ENCODE peak calls at places on chromosomes 4 and X, in four cellular contexts. C is IMR-90, G is K562, D is GM12878. O is an unnamed sample.

GRCh38 chrX:44765556-44765955 is 78.3 kb upstream of the DUSP21 start:
- DNase-seq in C (no peak), D (no peak), G (no peak), O (no peak)

GRCh38 chrX:53241558-53241957 is 16.6 kb upstream of the KDM5C start:
- DNase-seq in D (no peak), G (no peak), C (no peak), O (no peak)

GRCh38 chr4:109078724-109079123 is 223.7 kb downstream of the COL25A1 start:
- DNase-seq in G (no peak), D (no peak), C (peak), O (no peak)

GRCh38 chr4:123856689-123857545 is 460.3 kb downstream of the SPRY1 start:
- DNase-seq in D (no peak), G (no peak), C (peak), O (peak)

GRCh38 chr4:76679691-76680090 is 218.3 kb downstream of the SOWAHB start:
- DNase-seq in C (no peak), G (no peak), D (no peak), O (no peak)

GRCh38 chr4:22514001-22514400 is 1.9 kb downstream of the ADGRA3 start:
- DNase-seq in G (no peak), D (no peak), C (peak), O (no peak)

GRCh38 chr4:78781086-78781630 is 5.0 kb downstream of the BMP2K start:
- DNase-seq in G (no peak), D (no peak), C (no peak), O (no peak)

GRCh38 chr4:167509551-167509950 is 275.3 kb upstream of the SPOCK3 start:
- DNase-seq in D (no peak), G (no peak), C (no peak), O (no peak)

GRCh38 chrX:150767475-150768131 is 74.4 kb downstream of the MTMR1 start:
- DNase-seq in D (no peak), G (peak), C (peak), O (no peak)

GRCh38 chr4:74097631-74098550 is 1.1 kb downstream of the CXCL2 start:
- DNase-seq in C (no peak), D (no peak), G (peak), O (no peak)

GRCh38 chr4:125423124-125423523 is 108.4 kb downstream of the FAT4 start:
- DNase-seq in C (no peak), G (no peak), D (no peak), O (no peak)

GRCh38 chr4:94877973-94878372 is 120.2 kb downstream of the BMPR1B start:
- DNase-seq in G (no peak), D (no peak), C (peak), O (no peak)

GRCh38 chr4:146246381-146246780 is 32.0 kb downstream of the REELD1 start:
- DNase-seq in G (no peak), D (no peak), C (no peak), O (no peak)

GRCh38 chr4:111330786-111331185 is 707.9 kb upstream of the PITX2 start:
- DNase-seq in G (no peak), C (peak), D (no peak), O (no peak)

GRCh38 chrX:25068340-25068739 is 52.6 kb upstream of the ARX start:
- DNase-seq in D (no peak), G (no peak), C (no peak), O (no peak)

GRCh38 chr4:86942185-86942666 is 7.4 kb downstream of the AFF1 start:
- DNase-seq in G (peak), D (no peak), C (peak), O (no peak)

GRCh38 chr4:78667764-78668163 is 108.4 kb upstream of the BMP2K start:
- DNase-seq in C (no peak), G (no peak), D (peak), O (no peak)

GRCh38 chrX:119067023-119067739 is 5.6 kb upstream of the CT47C1 start:
- DNase-seq in C (peak), G (peak), D (no peak), O (no peak)

GRCh38 chr4:150078996-150079581 is 844 bp downstream of the DCLK2 start:
- DNase-seq in D (no peak), G (no peak), C (peak), O (peak)

GRCh38 chr4:15765306-15765705 is 12.8 kb upstream of the CD38 start:
- DNase-seq in D (no peak), G (no peak), C (no peak), O (no peak)

GRCh38 chrX:72128881-72129280 is 2.8 kb downstream of the RTL5 start:
- DNase-seq in C (no peak), G (no peak), D (no peak), O (no peak)

GRCh38 chr4:38368612-38369011 is 295.4 kb upstream of the KLF3 start:
- DNase-seq in C (peak), G (no peak), D (no peak), O (no peak)

GRCh38 chr4:8176547-8177399 is 18.2 kb upstream of the ABLIM2 start:
- DNase-seq in G (peak), C (peak), D (no peak), O (peak)

GRCh38 chr4:73904491-73904890 is 35.3 kb downstream of the CXCL1 start:
- DNase-seq in D (no peak), G (peak), C (no peak), O (no peak)

GRCh38 chr4:76354517-76355473 is 48.3 kb downstream of the STBD1 start:
- DNase-seq in D (no peak), C (no peak), G (no peak), O (no peak)

GRCh38 chr4:20127626-20128025 is 124.1 kb upstream of the SLIT2 start:
- DNase-seq in G (no peak), D (no peak), C (peak), O (no peak)

GRCh38 chr4:26787461-26788340 is 72.9 kb upstream of the STIM2 start:
- DNase-seq in D (no peak), C (peak), G (peak), O (peak)

GRCh38 chrX:16604300-16604699 is 45.7 kb upstream of the S100G start:
- DNase-seq in G (no peak), D (no peak), C (no peak), O (no peak)

GRCh38 chrX:130091976-130092522 is 18.2 kb downstream of the ELF4 start:
- DNase-seq in C (no peak), G (peak), D (peak), O (no peak)

GRCh38 chr4:8391972-8392371 is 48.6 kb downstream of the ACOX3 start:
- DNase-seq in C (peak), D (peak), G (no peak), O (no peak)

GRCh38 chrX:39808471-39808917 is 289.3 kb downstream of the BCOR start:
- DNase-seq in C (peak), D (no peak), G (peak), O (no peak)

GRCh38 chr4:177064724-177065394 is 244.8 kb upstream of the NEIL3 start:
- DNase-seq in C (no peak), G (no peak), D (no peak), O (no peak)

GRCh38 chr4:86334020-86334750 is 25.7 kb downstream of the MAPK10 start:
- DNase-seq in D (no peak), C (no peak), G (no peak), O (no peak)

GRCh38 chr4:20370284-20370683 is 118.6 kb downstream of the SLIT2 start:
- DNase-seq in G (no peak), D (no peak), C (peak), O (no peak)

GRCh38 chr4:1219553-1219950 is 29.4 kb downstream of the CTBP1 start:
- DNase-seq in D (no peak), C (peak), G (no peak), O (no peak)

GRCh38 chr4:2849267-2850140 is 5.9 kb downstream of the ADD1 start:
- DNase-seq in G (no peak), D (no peak), C (no peak), O (no peak)

GRCh38 chrX:18984381-18985185 is 669 bp upstream of the PHKA2 start:
- DNase-seq in G (peak), C (peak), D (peak), O (no peak)

GRCh38 chrX:54076903-54077302 is 32.6 kb upstream of the PHF8 start:
- DNase-seq in C (peak), D (no peak), G (no peak), O (no peak)

DNA sequence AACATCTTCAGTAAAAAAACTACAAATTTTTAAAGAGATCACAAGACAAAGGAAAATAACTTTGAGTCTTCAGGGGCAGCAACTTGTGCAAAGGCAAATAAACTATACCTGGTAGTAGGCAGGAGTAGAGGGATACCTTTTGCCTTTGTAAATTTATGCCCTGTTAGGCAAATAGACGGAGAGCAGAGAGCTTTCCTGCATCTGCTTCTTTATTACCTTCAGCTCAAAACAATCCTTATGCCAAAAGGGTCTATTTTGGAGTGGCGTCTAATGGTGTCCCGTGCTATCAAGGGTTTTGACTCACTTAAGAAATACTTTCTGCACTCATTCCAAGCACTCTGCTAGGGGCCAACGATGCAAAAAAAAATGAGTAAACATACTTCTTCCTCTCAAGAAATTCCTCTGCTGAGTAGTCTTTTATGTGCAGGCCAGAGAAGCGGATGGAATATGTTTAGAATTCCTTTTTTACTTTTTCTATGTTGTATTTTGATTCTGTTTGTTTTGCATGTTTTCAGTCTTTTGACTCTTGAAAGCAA is 131.9 kb downstream of the ANXA5 start:
- DNase-seq in C (peak), G (no peak), D (no peak), O (no peak)
- TF ChIP-seq CHD1 in C (no peak), G (no peak), D (no peak), O (no peak)

GRCh38 chr4:143207555-143207954 is 22.8 kb downstream of the USP38 start:
- DNase-seq in C (peak), G (no peak), D (no peak), O (no peak)
- TF ChIP-seq CHD1 in C (no peak), G (no peak), D (no peak), O (no peak)

DNA sequence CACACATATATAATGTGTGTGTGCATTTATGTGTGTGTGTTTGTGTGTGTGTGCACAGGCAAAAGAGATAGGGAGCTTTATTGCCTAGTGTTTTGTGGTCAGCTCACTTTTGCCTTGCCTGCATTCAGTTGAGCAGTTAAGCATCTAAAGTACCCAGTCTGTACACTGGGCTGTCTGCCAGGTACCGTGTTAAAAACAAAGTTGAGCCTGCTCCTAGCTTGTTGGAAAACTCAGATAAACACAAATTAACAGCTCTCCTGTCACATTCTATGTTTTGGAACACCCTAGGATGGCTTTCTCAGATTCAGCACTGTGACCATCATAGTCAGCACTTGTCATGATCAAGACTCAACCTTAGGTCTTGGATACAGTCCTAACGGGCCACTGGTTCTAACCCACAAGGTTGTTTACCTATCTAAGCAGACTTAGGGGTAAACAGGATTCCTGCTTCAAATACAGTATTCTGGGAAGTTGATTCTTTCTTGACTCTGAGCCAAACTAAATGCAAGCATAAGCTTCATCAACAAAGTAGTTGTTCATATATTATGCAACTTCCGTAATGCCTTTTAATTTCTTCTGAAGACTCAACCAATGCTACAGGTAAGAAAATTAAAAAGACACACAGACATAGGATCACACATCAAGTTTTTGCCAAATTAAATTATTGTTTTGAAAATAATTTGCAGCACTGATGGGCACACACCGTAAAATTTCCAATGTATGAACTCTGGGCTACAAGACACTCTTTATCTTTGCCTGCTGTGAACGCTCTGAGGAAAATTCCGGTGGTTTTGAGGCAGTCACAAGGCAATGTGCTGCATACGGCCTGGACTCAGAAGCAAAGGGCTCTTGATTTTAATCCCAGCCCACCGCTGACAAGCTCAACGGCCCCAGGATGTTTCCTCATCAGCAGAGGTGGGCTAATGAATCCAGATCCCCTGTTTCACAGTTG is 11.3 kb upstream of the CD99 start:
- DNase-seq in C (peak), G (peak), D (no peak), O (no peak)
- TF ChIP-seq CHD1 in C (no peak), G (no peak), D (no peak), O (no peak)

DNA sequence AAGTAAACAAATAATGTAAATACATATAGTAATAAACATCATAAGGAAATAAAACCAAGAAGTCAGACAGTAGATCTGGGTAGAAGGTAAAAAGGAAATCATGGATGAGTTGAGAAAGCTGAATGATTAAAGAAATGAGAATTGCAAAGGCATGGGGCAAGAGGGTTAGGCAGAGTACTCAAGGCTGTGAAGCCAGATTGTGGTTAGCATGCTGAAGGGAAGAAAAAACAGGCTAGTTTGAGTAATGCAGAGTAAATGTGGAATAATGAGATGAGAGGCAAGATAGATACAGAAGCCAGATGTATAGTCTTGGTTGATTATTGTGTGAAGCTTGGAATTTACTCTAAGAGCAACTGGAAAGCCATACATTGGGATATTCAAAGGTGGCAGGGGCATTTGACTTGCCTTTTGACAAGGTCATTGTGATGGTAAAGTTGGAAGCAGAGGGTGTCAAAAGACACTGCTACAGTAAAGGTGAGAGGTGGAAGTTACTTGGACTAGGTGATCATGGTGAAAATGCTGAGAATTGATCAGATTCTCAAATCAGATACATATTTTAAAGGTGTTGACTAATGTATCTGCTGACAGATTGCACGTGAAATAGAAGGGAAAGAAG is 307.0 kb downstream of the FSTL5 start:
- DNase-seq in G (no peak), C (no peak), D (no peak), O (no peak)
- TF ChIP-seq CHD1 in G (no peak), C (no peak), D (no peak), O (no peak)

GRCh38 chr4:152039085-152039484 is 278.3 kb upstream of the GATB start:
- DNase-seq in G (no peak), D (no peak), C (peak), O (no peak)
- TF ChIP-seq CHD1 in G (no peak), D (no peak), C (no peak), O (no peak)

GRCh38 chr4:172758586-172759340 is 409.8 kb upstream of the GALNT7 start:
- DNase-seq in G (no peak), C (peak), D (no peak), O (no peak)
- TF ChIP-seq CHD1 in G (no peak), C (no peak), D (no peak), O (no peak)

GRCh38 chr4:138910914-138911336 is 104.7 kb upstream of the NOCT start:
- DNase-seq in D (no peak), G (peak), C (peak), O (no peak)
- TF ChIP-seq CHD1 in D (no peak), G (no peak), C (no peak), O (no peak)

GRCh38 chrX:154022716-154023115 is 3.0 kb upstream of the IRAK1 start:
- DNase-seq in G (no peak), C (no peak), D (no peak), O (no peak)

GRCh38 chrX:154022108-154022507 is 2.4 kb upstream of the IRAK1 start:
- DNase-seq in G (peak), D (no peak), C (no peak), O (no peak)

GRCh38 chrX:154025230-154025629 is 5.5 kb upstream of the IRAK1 start:
- DNase-seq in D (no peak), C (no peak), G (no peak), O (no peak)

GRCh38 chrX:154024271-154024670 is 4.6 kb upstream of the IRAK1 start:
- DNase-seq in G (no peak), D (no peak), C (no peak), O (no peak)

GRCh38 chrX:154023276-154024000 is 3.7 kb upstream of the IRAK1 start:
- DNase-seq in C (no peak), D (no peak), G (no peak), O (no peak)
- TF ChIP-seq CHD1 in C (no peak), D (no peak), G (no peak), O (no peak)